ENCODE peak calls at places on chromosomes 2 and 18, in six cellular contexts. Z is IMR-90, U is H1, I is H9, B is trophoblast cell, X is mesenchymal stem cell. F is an unnamed sample. For H3K4me1, the result is how much of the 10 kb centered on the place peaks cover.

GRCh38 chr2:190927257-190927656 is 46.6 kb downstream of the GLS start:
- DNase-seq in Z (peak), U (no peak), I (no peak), B (peak), X (no peak), F (no peak)

GRCh38 chr2:182821172-182821571 is 45.3 kb downstream of the FRZB start:
- DNase-seq in Z (peak), U (no peak), I (no peak), B (no peak), X (no peak), F (no peak)

GRCh38 chr2:20141056-20141762 is 83.7 kb downstream of the SDC1 start:
- DNase-seq in Z (peak), U (no peak), I (peak), B (no peak), X (peak), F (no peak)

GRCh38 chr2:219111375-219112069 is 49.1 kb downstream of the NHEJ1 start:
- DNase-seq in Z (no peak), U (no peak), I (no peak), B (no peak), X (no peak), F (no peak)

GRCh38 chr18:2104620-2105462 is 466.5 kb downstream of the METTL4 start:
- DNase-seq in Z (peak), U (no peak), I (peak), B (peak), X (peak), F (peak)

GRCh38 chr2:221488134-221488807 is 83.8 kb downstream of the EPHA4 start:
- DNase-seq in Z (no peak), U (no peak), I (no peak), B (no peak), X (no peak), F (no peak)

GRCh38 chr18:72768681-72769229 is 99.0 kb downstream of the NETO1 start:
- DNase-seq in Z (no peak), U (no peak), I (no peak), B (no peak), X (no peak), F (no peak)

GRCh38 chr2:64888591-64889309 is 100.4 kb upstream of the SLC1A4 start:
- DNase-seq in Z (peak), U (no peak), I (peak), B (peak), X (peak), F (no peak)

GRCh38 chr2:9473985-9474360 is 378 bp upstream of the IAH1 start:
- DNase-seq in Z (no peak), U (no peak), I (no peak), B (no peak), X (no peak), F (no peak)

GRCh38 chr2:144524190-144524957 is 4.5 kb upstream of the ZEB2 start:
- DNase-seq in Z (no peak), U (no peak), I (peak), B (no peak), X (no peak), F (peak)

GRCh38 chr2:238695538-238695937 is 152.3 kb upstream of the TWIST2 start:
- DNase-seq in Z (no peak), U (no peak), I (no peak), B (no peak), X (no peak), F (no peak)

GRCh38 chr2:150129921-150130320 is 357.5 kb downstream of the RND3 start:
- DNase-seq in Z (no peak), U (no peak), I (no peak), B (no peak), X (no peak), F (no peak)

GRCh38 chr2:216350214-216350789 is 22.0 kb downstream of the MARCHF4 start:
- DNase-seq in Z (peak), U (no peak), I (no peak), B (no peak), X (peak), F (no peak)

GRCh38 chr18:777021-777420 is 35.0 kb downstream of the YES1 start:
- DNase-seq in Z (peak), U (no peak), I (no peak), B (no peak), X (no peak), F (no peak)

GRCh38 chr2:30366199-30366691 is 80.8 kb upstream of the LCLAT1 start:
- DNase-seq in Z (peak), U (no peak), I (no peak), B (no peak), X (peak), F (no peak)

GRCh38 chr2:86789687-86790133 is 1.0 kb downstream of the CD8A start:
- DNase-seq in Z (no peak), U (no peak), I (no peak), B (no peak), X (no peak), F (no peak)

GRCh38 chr18:58310517-58310916 is 266.5 kb downstream of the NEDD4L start:
- DNase-seq in Z (no peak), U (no peak), I (no peak), B (peak), X (peak), F (no peak)

GRCh38 chr2:217691516-217691915 is 311.3 kb downstream of the TNS1 start:
- DNase-seq in Z (no peak), U (no peak), I (no peak), B (peak), X (peak), F (no peak)

GRCh38 chr2:240411261-240412160 is 24.0 kb upstream of the GPC1 start:
- DNase-seq in Z (no peak), U (no peak), I (peak), B (no peak), X (no peak), F (no peak)

GRCh38 chr18:46412831-46413371 is 244.1 kb downstream of the LOXHD1 start:
- DNase-seq in Z (no peak), U (no peak), I (no peak), B (no peak), X (no peak), F (no peak)

GRCh38 chr2:191631754-191632153 is 46.2 kb upstream of the NABP1 start:
- DNase-seq in Z (peak), U (no peak), I (no peak), B (peak), X (peak), F (no peak)

GRCh38 chr2:16773080-16773713 is 107.6 kb upstream of the CYRIA start:
- DNase-seq in Z (peak), U (no peak), I (peak), B (peak), X (peak), F (peak)

GRCh38 chr2:150690261-150690660 is 202.8 kb upstream of the RND3 start:
- DNase-seq in Z (no peak), U (no peak), I (no peak), B (peak), X (no peak), F (no peak)

GRCh38 chr18:53629356-53629755 is 595.1 kb downstream of the MBD2 start:
- DNase-seq in Z (no peak), U (no peak), I (no peak), B (peak), X (no peak), F (no peak)

GRCh38 chr2:12504443-12504842 is 212.3 kb upstream of the TRIB2 start:
- DNase-seq in Z (peak), U (no peak), I (no peak), B (peak), X (peak), F (no peak)

GRCh38 chr2:175698076-175698475 is 304.0 kb downstream of the LNPK start:
- DNase-seq in Z (no peak), U (no peak), I (no peak), B (no peak), X (no peak), F (no peak)

GRCh38 chr2:199602896-199603482 is 145.2 kb upstream of the SATB2 start:
- DNase-seq in Z (no peak), U (no peak), I (no peak), B (no peak), X (no peak), F (no peak)

GRCh38 chr2:151827564-151828142 is 568 bp downstream of the ARL5A start:
- DNase-seq in Z (peak), U (no peak), I (peak), B (peak), X (peak), F (peak)

GRCh38 chr18:44342946-44343345 is 337.7 kb upstream of the SETBP1 start:
- DNase-seq in Z (no peak), U (no peak), I (no peak), B (no peak), X (no peak), F (no peak)

GRCh38 chr18:44342167-44342566 is 338.5 kb upstream of the SETBP1 start:
- DNase-seq in Z (no peak), U (no peak), I (no peak), B (no peak), X (no peak), F (no peak)

GRCh38 chr18:44341759-44342158 is 338.9 kb upstream of the SETBP1 start:
- DNase-seq in Z (no peak), U (no peak), I (no peak), B (peak), X (no peak), F (no peak)

DNA sequence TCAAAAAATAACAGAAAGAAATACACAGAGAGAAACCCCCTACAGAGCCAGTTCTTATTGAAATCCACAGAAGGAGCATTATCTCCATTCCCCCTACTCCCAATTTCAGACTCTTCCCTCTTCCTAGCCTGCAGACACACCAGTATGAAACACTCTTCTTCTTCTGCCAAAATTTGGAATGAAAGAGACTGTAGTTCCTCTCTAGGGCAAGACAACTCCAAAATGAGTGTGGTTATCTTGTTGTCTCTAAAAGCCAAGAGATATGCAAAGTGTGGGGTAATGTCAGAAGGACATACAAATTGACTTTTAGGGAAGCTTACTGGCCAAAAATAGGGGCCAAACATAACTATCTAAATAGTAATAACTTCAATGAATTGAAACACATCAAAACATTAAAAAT is 337.1 kb upstream of the SETBP1 start:
- DNase-seq in Z (no peak), U (no peak), I (no peak), B (no peak), X (no peak), F (no peak)
- H3K4me2 ChIP-seq in Z (no peak), U (no peak), I (no peak), B (no peak), X (no peak), F (no peak)

GRCh38 chr2:110678457-110679336 is 834 bp upstream of the BUB1 start:
- DNase-seq in Z (peak), U (no peak), I (no peak), B (peak), X (peak), F (peak)
- H3K4me1 ChIP-seq in Z (under half), U (under half), I (under half), B (under half), X (under half), F (under half)

DNA sequence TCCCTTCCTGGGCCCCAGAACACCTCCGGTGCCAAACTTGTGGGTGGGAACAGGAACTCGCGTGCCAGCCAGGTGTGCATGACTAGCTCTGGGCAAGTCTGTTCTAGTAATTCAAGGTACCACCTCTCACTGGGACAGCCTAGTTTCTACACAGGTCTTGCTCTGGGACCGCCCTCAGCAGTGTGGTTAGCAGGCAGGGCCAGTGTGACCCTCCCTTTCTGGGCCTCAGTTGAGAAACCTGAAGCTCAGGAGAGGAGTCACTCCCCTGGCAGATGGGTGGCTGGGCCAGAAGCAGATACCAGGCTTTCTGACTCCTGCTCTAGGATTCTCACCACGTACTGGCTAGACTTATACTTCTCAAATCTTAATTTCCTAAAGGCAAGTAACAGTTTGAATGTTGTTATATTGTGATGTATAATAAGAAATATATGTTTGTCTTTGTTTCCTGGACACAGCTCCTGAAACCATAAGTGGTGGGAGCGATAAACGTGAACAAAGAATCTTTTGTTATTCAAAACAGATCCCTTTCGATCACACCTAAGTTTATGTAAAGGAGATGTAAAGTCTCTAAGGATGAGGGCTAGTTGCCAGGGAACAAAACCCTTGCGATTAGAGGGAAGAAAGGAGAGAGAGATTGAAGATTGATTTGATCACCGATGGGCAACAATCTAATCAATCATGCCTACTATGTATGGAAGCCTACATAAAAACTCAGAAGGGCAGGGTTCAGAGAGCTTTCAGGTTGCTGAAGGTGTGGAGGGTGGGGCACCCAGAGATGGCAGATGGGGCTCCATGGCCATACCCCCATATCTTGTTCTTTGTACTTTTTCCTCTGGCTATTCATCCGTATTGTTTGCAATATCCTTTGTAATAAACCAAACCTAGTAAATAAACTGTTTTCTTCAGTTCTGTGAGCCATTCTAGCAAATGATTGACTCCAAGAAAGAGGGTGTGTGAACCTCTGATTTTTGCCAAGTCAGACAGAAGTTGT is 952 bp upstream of the UGT1A6 start:
- DNase-seq in Z (no peak), U (no peak), I (no peak), B (no peak), X (no peak), F (no peak)
- H4K91ac ChIP-seq in Z (no peak), U (peak), I (no peak), B (no peak), X (no peak), F (no peak)

DNA sequence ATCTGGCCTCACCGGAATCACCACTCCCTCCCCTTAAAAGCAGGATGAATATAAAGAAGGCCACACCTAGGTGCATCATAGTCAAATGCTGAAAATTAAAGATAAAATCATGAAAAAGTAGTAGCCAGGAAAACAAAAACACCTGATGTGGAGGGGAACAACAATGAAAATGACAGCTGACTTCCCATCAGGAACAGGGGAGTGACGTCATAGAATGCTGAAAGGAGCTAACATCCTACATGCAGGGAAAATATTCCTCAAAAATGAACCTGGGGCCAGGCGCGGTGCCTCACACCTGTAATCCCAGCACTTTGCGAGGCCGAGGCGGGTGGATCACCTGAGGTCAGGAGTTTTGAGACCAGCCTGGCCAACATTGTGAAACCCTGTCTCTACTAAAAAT is 108.1 kb downstream of the UGGT1 start:
- DNase-seq in Z (no peak), U (no peak), I (no peak), B (peak), X (no peak), F (no peak)
- H3K4me2 ChIP-seq in Z (no peak), U (no peak), I (no peak), B (no peak), X (no peak), F (no peak)

GRCh38 chr18:77131100-77131651 is 1.4 kb downstream of the MBP start:
- DNase-seq in Z (no peak), U (no peak), I (no peak), B (peak), X (no peak), F (no peak)
- H3K4me1 ChIP-seq in Z (under half), U (under half), I (under half), B (under half), X (under half), F (under half)

DNA sequence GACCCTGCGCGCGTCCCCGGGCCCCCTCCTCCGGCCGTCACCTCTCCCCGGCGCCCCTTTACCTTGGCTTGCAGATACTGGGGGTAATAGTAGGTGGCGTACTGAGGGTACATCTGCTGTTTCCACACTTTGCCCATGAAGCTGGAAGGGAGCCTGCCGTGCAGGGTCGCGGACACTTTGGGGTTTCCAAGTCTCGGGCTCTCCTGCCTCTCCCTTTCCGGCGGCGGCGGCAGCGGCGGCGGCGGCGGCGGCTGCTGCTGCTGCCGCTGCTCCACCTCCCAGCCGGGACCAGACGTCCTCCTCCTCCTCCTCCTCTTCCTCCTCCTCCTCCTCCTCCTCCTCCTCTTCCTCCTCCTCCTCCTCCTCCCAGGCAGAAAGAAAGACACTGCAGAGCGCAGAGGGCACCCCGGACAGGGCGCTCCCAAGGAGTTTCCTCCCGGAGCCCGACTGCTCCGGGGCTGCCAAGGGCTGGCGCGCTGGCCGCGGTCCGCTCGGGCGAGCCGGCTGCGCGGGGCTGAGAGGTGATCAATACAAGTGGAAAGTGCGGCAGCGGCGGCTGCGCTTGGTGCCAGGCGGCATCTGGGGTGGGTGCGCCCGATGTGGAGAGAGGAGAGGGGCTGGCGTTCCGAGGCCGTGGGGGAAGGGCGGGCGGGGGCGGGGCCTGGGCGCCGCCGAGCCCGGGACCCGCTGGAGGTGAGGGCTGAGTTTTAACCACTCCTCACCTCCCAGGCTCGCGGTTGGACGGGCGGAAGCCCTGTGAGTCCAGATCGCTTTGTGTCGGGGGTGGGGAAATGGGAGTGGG is at the start of gene RBMS1:
- DNase-seq in Z (peak), U (no peak), I (peak), B (peak), X (peak), F (peak)
- H4K91ac ChIP-seq in Z (peak), U (peak), I (no peak), B (peak), X (peak), F (no peak)

DNA sequence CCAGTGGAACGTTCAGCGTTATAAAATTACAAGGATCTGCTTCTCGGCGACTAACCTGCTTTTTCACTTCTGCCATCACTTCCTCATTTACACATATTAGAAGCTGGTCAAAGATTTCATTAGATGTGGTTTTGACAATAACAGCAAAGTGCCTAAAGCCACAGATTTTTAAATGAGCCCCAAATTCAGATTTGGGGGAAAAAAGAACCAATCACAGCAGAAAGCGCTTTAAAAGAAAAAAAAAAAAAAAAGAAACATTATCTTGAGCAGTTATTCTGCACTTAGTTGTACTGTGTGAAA is 167.4 kb downstream of the TCF4 start:
- DNase-seq in Z (no peak), U (no peak), I (no peak), B (no peak), X (no peak), F (no peak)
- H3K4me2 ChIP-seq in Z (peak), U (peak), I (peak), B (no peak), X (no peak), F (no peak)

GRCh38 chr2:46549159-46549902 is 70.0 kb downstream of the TMEM247 start:
- DNase-seq in Z (no peak), U (no peak), I (no peak), B (no peak), X (no peak), F (no peak)
- H3K4me1 ChIP-seq in Z (under half), U (under half), I (under half), B (under half), X (under half), F (under half)

GRCh38 chr2:110752871-110753270 is 20.5 kb downstream of the ACOXL start:
- DNase-seq in Z (no peak), U (no peak), I (no peak), B (no peak), X (no peak), F (no peak)
- H4K91ac ChIP-seq in Z (no peak), U (no peak), I (no peak), B (no peak), X (no peak), F (no peak)